ENCODE peak calls at places on chromosomes 16 and 17, in six cellular contexts. O is GM23338, I is memory B cell, L is HTR-8/SVneo, V is WERI-Rb-1, J is endothelial cell. E is an unnamed sample.
A peak's percentile ranks its signal among the peaks of the same experiment; 100 is the strongest.

GRCh38 chr17:31907342-31907975 is 6.0 kb upstream of the UTP6 start:
- DNase-seq in O (no peak), I (no peak), L (no peak), V (no peak), J (no peak), E (no peak)

GRCh38 chr16:30786115-30786935 is 680 bp downstream of the ZNF629 start:
- DNase-seq in O (peak; percentile 72), I (no peak), L (peak; percentile 58), V (peak; percentile 53), J (peak; percentile 57), E (no peak)

GRCh38 chr17:55312852-55313251 is 48.1 kb downstream of the HLF start:
- DNase-seq in O (no peak), I (no peak), L (no peak), V (no peak), J (no peak), E (no peak)

GRCh38 chr16:83994087-83994486 is 26.0 kb downstream of the NECAB2 start:
- DNase-seq in O (no peak), I (no peak), L (peak; percentile 58), V (no peak), J (no peak), E (no peak)

GRCh38 chr17:5241861-5242671 is 7.4 kb upstream of the SCIMP start:
- DNase-seq in O (no peak), I (no peak), L (no peak), V (no peak), J (no peak), E (peak; percentile 50)

GRCh38 chr16:5066511-5066910 is 755 bp upstream of the C16orf89 start:
- DNase-seq in O (no peak), I (no peak), L (no peak), V (no peak), J (no peak), E (no peak)

GRCh38 chr17:36661047-36661666 is 59.8 kb downstream of the MRM1 start:
- DNase-seq in O (no peak), I (no peak), L (no peak), V (no peak), J (no peak), E (no peak)

GRCh38 chr16:85988306-85988705 is 89.3 kb downstream of the IRF8 start:
- DNase-seq in O (no peak), I (no peak), L (no peak), V (no peak), J (no peak), E (no peak)

GRCh38 chr17:40371261-40371929 is 6.9 kb upstream of the GJD3 start:
- DNase-seq in O (peak; percentile 91), I (no peak), L (no peak), V (peak; percentile 4), J (no peak), E (peak; percentile 33)

GRCh38 chr17:4968916-4969550 is 1.4 kb upstream of the SPAG7 start:
- DNase-seq in O (no peak), I (no peak), L (no peak), V (peak; percentile 22), J (no peak), E (no peak)

GRCh38 chr16:87607223-87607622 is 4.9 kb downstream of the JPH3 start:
- DNase-seq in O (no peak), I (no peak), L (no peak), V (no peak), J (no peak), E (no peak)

GRCh38 chr16:64094170-64094960 is 1027.5 kb downstream of the CDH11 start:
- DNase-seq in O (no peak), I (no peak), L (no peak), V (no peak), J (no peak), E (no peak)

GRCh38 chr17:30091771-30092170 is 24.8 kb upstream of the NSRP1 start:
- DNase-seq in O (no peak), I (no peak), L (peak; percentile 49), V (no peak), J (no peak), E (no peak)

GRCh38 chr17:56149266-56150036 is 3.8 kb upstream of the ANKFN1 start:
- DNase-seq in O (no peak), I (no peak), L (no peak), V (no peak), J (no peak), E (no peak)

GRCh38 chr17:45316271-45317112 is at the start of gene MAP3K14:
- DNase-seq in O (peak; percentile 79), I (no peak), L (peak; percentile 59), V (peak; percentile 77), J (peak; percentile 70), E (peak; percentile 62)

GRCh38 chr16:65500919-65501318 is 379.1 kb upstream of the CDH11 start:
- DNase-seq in O (no peak), I (no peak), L (no peak), V (no peak), J (no peak), E (no peak)

GRCh38 chr17:47913050-47913449 is 17.0 kb downstream of the SP2 start:
- DNase-seq in O (no peak), I (no peak), L (no peak), V (no peak), J (no peak), E (no peak)

GRCh38 chr16:22353188-22353919 is 21.1 kb downstream of the CDR2 start:
- DNase-seq in O (peak; percentile 52), I (no peak), L (peak; percentile 30), V (no peak), J (no peak), E (no peak)

GRCh38 chr17:303161-303560 is 49.4 kb downstream of the RPH3AL start:
- DNase-seq in O (no peak), I (no peak), L (no peak), V (no peak), J (no peak), E (no peak)

E was measured in central memory CD4-positive, alpha-beta T cell.